ENCODE peak calls at places on chromosome 6, in nine cellular contexts. N is PC-9, E is suprapubic skin, C is fibroblast of mammary gland, O is lung, L is IMR-90, R is AG10803, U is dorsolateral prefrontal cortex, G is transverse colon. I is an unnamed sample.

GRCh38 chr6:39347201-39347600 is 24.7 kb upstream of the KCNK16 start:
- DNase-seq in N (no peak), E (no peak), C (no peak), O (no peak), L (no peak), R (no peak), U (no peak), G (no peak), I (no peak)

GRCh38 chr6:35415065-35415880 is 36.9 kb upstream of the FANCE start:
- DNase-seq in N (peak), E (no peak), C (peak), O (peak), L (peak), R (peak), U (peak), G (peak), I (peak)

GRCh38 chr6:71222676-71223075 is 65.9 kb upstream of the OGFRL1 start:
- DNase-seq in N (no peak), E (no peak), C (no peak), O (no peak), L (no peak), R (no peak), U (no peak), G (no peak), I (no peak)

GRCh38 chr6:167907837-167908681 is 81.3 kb downstream of the AFDN start:
- DNase-seq in N (no peak), E (no peak), C (peak), O (no peak), L (peak), R (peak), U (no peak), G (peak), I (peak)

GRCh38 chr6:56787209-56787608 is 144.5 kb upstream of the DST start:
- DNase-seq in N (no peak), E (no peak), C (no peak), O (no peak), L (peak), R (peak), U (no peak), G (no peak), I (peak)

GRCh38 chr6:89311530-89311852 is 3.6 kb downstream of the GABRR2 start:
- DNase-seq in N (no peak), E (no peak), C (no peak), O (no peak), L (no peak), R (no peak), U (no peak), G (no peak), I (no peak)

GRCh38 chr6:143676437-143677045 is 1.2 kb upstream of the PHACTR2 start:
- DNase-seq in N (no peak), E (no peak), C (no peak), O (no peak), L (no peak), R (no peak), U (no peak), G (no peak), I (no peak)

GRCh38 chr6:164108869-164109769 is 694.6 kb downstream of the QKI start:
- DNase-seq in N (no peak), E (peak), C (peak), O (peak), L (no peak), R (peak), U (no peak), G (no peak), I (peak)

GRCh38 chr6:94511502-94512088 is 1065.7 kb upstream of the MANEA start:
- DNase-seq in N (no peak), E (no peak), C (no peak), O (no peak), L (no peak), R (no peak), U (no peak), G (no peak), I (no peak)

GRCh38 chr6:6715465-6715864 is 126.9 kb downstream of the LY86 start:
- DNase-seq in N (no peak), E (no peak), C (no peak), O (no peak), L (no peak), R (no peak), U (no peak), G (no peak), I (no peak)

GRCh38 chr6:155026366-155027045 is 31.4 kb downstream of the TIAM2 start:
- DNase-seq in N (peak), E (no peak), C (peak), O (no peak), L (peak), R (peak), U (no peak), G (no peak), I (peak)

GRCh38 chr6:19538086-19538485 is 299.1 kb upstream of the ID4 start:
- DNase-seq in N (peak), E (peak), C (no peak), O (peak), L (no peak), R (no peak), U (no peak), G (peak), I (no peak)

GRCh38 chr6:20702366-20702765 is 168.1 kb downstream of the CDKAL1 start:
- DNase-seq in N (no peak), E (no peak), C (no peak), O (no peak), L (no peak), R (no peak), U (no peak), G (no peak), I (no peak)

GRCh38 chr6:34146801-34147592 is 1.1 kb upstream of the GRM4 start:
- DNase-seq in N (no peak), E (no peak), C (peak), O (no peak), L (peak), R (peak), U (no peak), G (no peak), I (peak)

GRCh38 chr6:1689141-1689540 is 79.4 kb downstream of the FOXC1 start:
- DNase-seq in N (no peak), E (no peak), C (no peak), O (no peak), L (no peak), R (peak), U (no peak), G (no peak), I (no peak)

GRCh38 chr6:70685494-70686180 is 18.0 kb downstream of the SMAP1 start:
- DNase-seq in N (no peak), E (no peak), C (no peak), O (no peak), L (no peak), R (no peak), U (no peak), G (no peak), I (no peak)

GRCh38 chr6:107075951-107076381 is 39.3 kb downstream of the BEND3 start:
- DNase-seq in N (no peak), E (no peak), C (peak), O (no peak), L (peak), R (peak), U (peak), G (no peak), I (peak)

GRCh38 chr6:143759666-143760065 is 81.9 kb downstream of the PHACTR2 start:
- DNase-seq in N (no peak), E (no peak), C (peak), O (no peak), L (peak), R (peak), U (no peak), G (no peak), I (no peak)

GRCh38 chr6:69868961-69869360 is 2.6 kb downstream of the COL19A1 start:
- DNase-seq in N (no peak), E (no peak), C (no peak), O (no peak), L (no peak), R (no peak), U (no peak), G (no peak), I (no peak)

GRCh38 chr6:108080010-108080780 is 5.7 kb upstream of the OSTM1 start:
- DNase-seq in N (peak), E (no peak), C (peak), O (no peak), L (peak), R (peak), U (no peak), G (no peak), I (peak)

GRCh38 chr6:84309336-84309735 is 81.9 kb upstream of the CEP162 start:
- DNase-seq in N (no peak), E (no peak), C (peak), O (no peak), L (no peak), R (peak), U (no peak), G (no peak), I (no peak)

GRCh38 chr6:36245572-36246031 is 24.3 kb upstream of the PNPLA1 start:
- DNase-seq in N (no peak), E (no peak), C (no peak), O (no peak), L (no peak), R (no peak), U (no peak), G (peak), I (no peak)

GRCh38 chr6:16729183-16729696 is 32.0 kb downstream of the ATXN1 start:
- DNase-seq in N (no peak), E (no peak), C (peak), O (no peak), L (peak), R (peak), U (no peak), G (no peak), I (peak)

GRCh38 chr6:147468634-147469033 is 39.9 kb upstream of the SAMD5 start:
- DNase-seq in N (no peak), E (no peak), C (no peak), O (no peak), L (no peak), R (no peak), U (no peak), G (no peak), I (no peak)

GRCh38 chr6:152954443-152954842 is 28.4 kb downstream of the FBXO5 start:
- DNase-seq in N (no peak), E (no peak), C (no peak), O (no peak), L (no peak), R (no peak), U (no peak), G (no peak), I (no peak)
- TF ChIP-seq CTCF in N (peak), E (no peak), C (no peak), O (no peak), L (no peak), R (peak), U (no peak), G (no peak), I (no peak)

GRCh38 chr6:41427642-41428401 is 92.4 kb downstream of the NCR2 start:
- DNase-seq in N (peak), E (no peak), C (no peak), O (peak), L (no peak), R (no peak), U (peak), G (peak), I (no peak)
- H3K4me3 ChIP-seq in N (peak), E (peak), C (peak), O (peak), L (no peak), R (peak), U (peak), G (peak), I (peak)

GRCh38 chr6:28117386-28118050 is 6.9 kb upstream of the ZSCAN16 start:
- DNase-seq in N (no peak), E (no peak), C (peak), O (no peak), L (no peak), R (peak), U (no peak), G (no peak), I (no peak)
- TF ChIP-seq CTCF in N (no peak), E (no peak), C (peak), O (no peak), L (no peak), R (no peak), U (no peak), G (no peak), I (no peak)

GRCh38 chr6:31568537-31568961 is 3.5 kb upstream of the LTA start:
- DNase-seq in N (no peak), E (no peak), C (no peak), O (no peak), L (no peak), R (no peak), U (no peak), G (peak), I (no peak)
- H3K4me3 ChIP-seq in N (no peak), E (no peak), C (no peak), O (no peak), L (no peak), R (no peak), U (no peak), G (no peak), I (no peak)

I was measured in astrocyte of the spinal cord.